ENCODE peak calls at places on chromosomes 6 and 20, in four cellular contexts. Q is progenitor cell of endocrine pancreas, V is neural crest cell, G is Calu3. F is an unnamed sample.

GRCh38 chr20:19815553-19815991 is 57.5 kb downstream of the RIN2 start:
- DNase-seq in Q (no peak), V (no peak), G (peak), F (no peak)

GRCh38 chr20:50144362-50144761 is 9.2 kb downstream of the PEDS1 start:
- DNase-seq in Q (no peak), V (no peak), G (peak), F (no peak)

GRCh38 chr6:145749632-145750031 is 14.3 kb upstream of the EPM2A start:
- DNase-seq in Q (no peak), V (no peak), G (no peak), F (no peak)

GRCh38 chr6:52548999-52549398 is 27.9 kb downstream of the TRAM2 start:
- DNase-seq in Q (no peak), V (no peak), G (no peak), F (no peak)

GRCh38 chr6:153063936-153064335 is 61.4 kb upstream of the MTRF1L start:
- DNase-seq in Q (no peak), V (no peak), G (no peak), F (no peak)

GRCh38 chr20:10369723-10370090 is 64.3 kb downstream of the MKKS start:
- DNase-seq in Q (no peak), V (no peak), G (peak), F (no peak)

GRCh38 chr6:32167761-32168262 is 3.4 kb downstream of the EGFL8 start:
- DNase-seq in Q (no peak), V (no peak), G (no peak), F (no peak)

GRCh38 chr6:85396159-85396808 is 53.6 kb upstream of the NT5E start:
- DNase-seq in Q (no peak), V (no peak), G (no peak), F (no peak)

GRCh38 chr6:105305521-105305920 is 97.4 kb downstream of the PREP start:
- DNase-seq in Q (no peak), V (no peak), G (no peak), F (no peak)

GRCh38 chr6:73657201-73657600 is 3.4 kb upstream of the SLC17A5 start:
- DNase-seq in Q (no peak), V (no peak), G (peak), F (no peak)

GRCh38 chr20:8094845-8095244 is 37.2 kb upstream of the PLCB1 start:
- DNase-seq in Q (no peak), V (no peak), G (no peak), F (no peak)

GRCh38 chr20:46637861-46638366 is 13.3 kb downstream of the SLC13A3 start:
- DNase-seq in Q (no peak), V (no peak), G (no peak), F (no peak)

GRCh38 chr6:31815025-31815838 is at the start of the genes HSPA1A and HSPA1L:
- DNase-seq in Q (peak), V (peak), G (peak), F (peak)

GRCh38 chr6:44630125-44631028 is 242.9 kb downstream of the CDC5L start:
- DNase-seq in Q (peak), V (peak), G (peak), F (peak)

GRCh38 chr20:13771853-13772453 is 12.8 kb downstream of the ESF1 start:
- DNase-seq in Q (no peak), V (no peak), G (no peak), F (no peak)

GRCh38 chr6:69974193-69974592 is 107.8 kb downstream of the COL19A1 start:
- DNase-seq in Q (no peak), V (no peak), G (peak), F (no peak)

GRCh38 chr6:166204852-166205650 is 37.4 kb upstream of the TBXT start:
- DNase-seq in Q (no peak), V (no peak), G (no peak), F (no peak)

GRCh38 chr6:89503641-89504040 is 70.7 kb downstream of the ANKRD6 start:
- DNase-seq in Q (no peak), V (no peak), G (no peak), F (no peak)

GRCh38 chr6:37960139-37960935 is 140.8 kb downstream of the ZFAND3 start:
- DNase-seq in Q (no peak), V (no peak), G (no peak), F (no peak)

GRCh38 chr20:50149481-50150254 is 3.9 kb downstream of the PEDS1 start:
- DNase-seq in Q (no peak), V (no peak), G (no peak), F (no peak)

GRCh38 chr20:51697119-51697826 is 70.9 kb downstream of the ATP9A start:
- DNase-seq in Q (no peak), V (no peak), G (no peak), F (no peak)

GRCh38 chr20:20505554-20505953 is 137.7 kb downstream of the INSM1 start:
- DNase-seq in Q (no peak), V (no peak), G (no peak), F (no peak)

GRCh38 chr6:12293931-12294800 is 4.0 kb downstream of the EDN1 start:
- DNase-seq in Q (no peak), V (no peak), G (no peak), F (no peak)

GRCh38 chr6:117498159-117498558 is 15.7 kb downstream of the DCBLD1 start:
- DNase-seq in Q (no peak), V (no peak), G (no peak), F (no peak)

GRCh38 chr6:74768120-74768519 is 437.7 kb downstream of the COL12A1 start:
- DNase-seq in Q (no peak), V (no peak), G (no peak), F (no peak)

GRCh38 chr20:64129146-64129782 is 21.9 kb upstream of the NPBWR2 start:
- DNase-seq in Q (no peak), V (no peak), G (no peak), F (no peak)

GRCh38 chr6:68527691-68528090 is 107.4 kb upstream of the ADGRB3 start:
- DNase-seq in Q (no peak), V (no peak), G (no peak), F (no peak)
- TF ChIP-seq CTCF in Q (no peak), V (no peak), G (no peak), F (no peak)

GRCh38 chr6:144548525-144548924 is 263.4 kb downstream of the UTRN start:
- DNase-seq in Q (no peak), V (no peak), G (no peak), F (no peak)
- TF ChIP-seq CTCF in Q (no peak), V (no peak), G (no peak), F (no peak)

DNA sequence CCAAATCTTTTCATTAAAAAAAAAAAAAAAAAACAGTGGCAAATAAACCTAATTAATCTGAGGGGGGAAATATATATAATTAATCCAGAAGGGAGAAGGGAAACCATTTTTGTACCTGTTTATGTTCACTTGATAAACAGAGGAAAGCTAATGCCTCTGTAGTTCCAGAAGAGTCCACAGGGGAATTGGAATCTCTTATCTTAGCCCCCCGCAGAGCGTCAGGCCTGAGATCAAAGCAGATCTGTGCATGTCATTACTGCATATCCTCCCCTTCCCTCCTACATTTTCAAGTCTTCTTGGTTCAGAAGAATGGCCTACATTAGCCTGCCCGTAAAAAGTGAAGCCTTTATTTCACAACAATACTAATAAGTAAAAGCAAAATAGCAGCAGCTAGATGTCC is 157.2 kb downstream of the PTPRT start:
- DNase-seq in Q (no peak), V (no peak), G (no peak), F (no peak)
- TF ChIP-seq CTCF in Q (peak), V (no peak), G (no peak), F (no peak)

DNA sequence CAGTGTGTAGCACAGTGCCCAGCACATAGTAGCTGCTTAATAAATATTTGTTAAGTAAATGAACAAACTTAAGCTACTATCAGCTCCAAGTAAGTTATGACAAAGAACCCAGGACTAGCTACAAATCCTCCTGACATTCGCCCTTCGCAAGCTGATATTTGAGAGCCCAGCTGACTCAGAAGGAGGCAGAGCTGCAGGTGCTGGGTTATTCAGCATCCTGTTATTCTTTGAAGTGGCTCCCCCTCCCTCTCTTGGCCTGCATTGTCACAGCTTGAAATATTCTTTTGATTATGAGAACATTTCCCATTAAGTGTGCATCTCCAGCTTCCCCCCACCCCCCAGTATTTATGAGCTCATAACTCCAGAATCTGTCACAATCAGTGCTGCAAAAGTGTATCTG is 78.8 kb upstream of the RALY start:
- DNase-seq in Q (no peak), V (no peak), G (peak), F (no peak)
- TF ChIP-seq CTCF in Q (no peak), V (no peak), G (no peak), F (no peak)

DNA sequence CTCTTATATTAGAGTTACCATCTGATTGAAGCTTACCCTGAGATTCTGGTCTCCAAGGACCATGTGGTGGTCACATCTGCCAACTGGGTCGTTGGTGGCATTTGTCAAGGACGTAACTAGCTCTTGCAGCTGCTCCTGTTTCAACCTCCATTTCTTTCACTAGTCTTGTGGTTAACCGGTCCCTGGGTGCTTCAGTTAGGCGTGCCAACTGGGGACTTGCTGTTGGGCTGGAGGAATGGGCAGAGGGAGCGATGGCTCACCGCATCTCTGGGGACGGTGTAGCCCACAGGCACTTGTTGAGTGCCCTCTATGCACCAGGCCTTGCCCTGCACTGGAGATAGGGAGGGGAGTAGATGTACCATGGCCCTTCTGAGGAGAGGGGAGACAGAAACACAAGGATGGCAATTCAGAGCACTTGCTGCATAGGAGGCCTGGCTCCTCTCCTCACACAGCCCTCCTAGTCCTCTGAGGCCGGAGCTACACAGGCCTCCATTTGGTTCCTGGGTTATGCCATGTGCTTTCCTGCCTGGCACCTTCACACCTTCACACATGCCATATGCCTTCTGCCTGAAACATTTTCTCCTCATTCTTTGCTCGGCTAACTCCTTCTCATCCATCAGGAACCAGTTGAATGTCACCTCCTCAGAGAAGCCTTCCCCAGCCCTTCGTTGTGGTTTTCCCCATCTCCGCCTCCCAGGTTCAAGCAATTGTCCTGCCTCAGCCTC is 20.0 kb upstream of the ASXL1 start:
- DNase-seq in Q (no peak), V (no peak), G (no peak), F (no peak)
- TF ChIP-seq CTCF in Q (no peak), V (no peak), G (no peak), F (no peak)